ENCODE peak calls at places on chromosomes 4 and X, in four cellular contexts. W is DMS153, S is body of pancreas, O is caudate nucleus. U is an unnamed sample.

GRCh38 chr4:38621004-38621684 is 42.9 kb upstream of the KLF3 start:
- DNase-seq in W (peak), S (peak), O (no peak), U (no peak)

GRCh38 chr4:112075129-112075753 is 70.0 kb upstream of the FAM241A start:
- DNase-seq in W (no peak), S (no peak), O (no peak), U (no peak)

GRCh38 chr4:26088433-26088928 is 174.5 kb downstream of the SMIM20 start:
- DNase-seq in W (no peak), S (no peak), O (no peak), U (no peak)

GRCh38 chr4:137545461-137545861 is 13.2 kb upstream of the PCDH18 start:
- DNase-seq in W (no peak), S (no peak), O (no peak), U (no peak)

GRCh38 chrX:70592091-70592490 is 147.5 kb downstream of the DLG3 start:
- DNase-seq in W (no peak), S (no peak), O (no peak), U (no peak)

GRCh38 chr4:142350886-142351285 is 495.2 kb downstream of the INPP4B start:
- DNase-seq in W (peak), S (no peak), O (no peak), U (no peak)

GRCh38 chrX:81261576-81261975 is 59.7 kb downstream of the SH3BGRL start:
- DNase-seq in W (no peak), S (no peak), O (no peak), U (no peak)

GRCh38 chr4:145130788-145131398 is 32.8 kb downstream of the ABCE1 start:
- DNase-seq in W (no peak), S (no peak), O (no peak), U (no peak)

GRCh38 chr4:14169460-14169859 is 541.9 kb upstream of the BOD1L1 start:
- DNase-seq in W (no peak), S (no peak), O (no peak), U (no peak)

GRCh38 chr4:120052840-120053239 is 13.8 kb downstream of the MAD2L1 start:
- DNase-seq in W (no peak), S (no peak), O (no peak), U (no peak)

GRCh38 chr4:115851918-115852766 is 738.7 kb upstream of the NDST4 start:
- DNase-seq in W (peak), S (peak), O (peak), U (no peak)

GRCh38 chr4:79083406-79084010 is 144.3 kb upstream of the PAQR3 start:
- DNase-seq in W (no peak), S (no peak), O (no peak), U (no peak)

GRCh38 chr4:129550281-129550785 is 454.4 kb downstream of the C4orf33 start:
- DNase-seq in W (no peak), S (no peak), O (no peak), U (no peak)

GRCh38 chrX:94400488-94400887 is 726.5 kb downstream of the FAM133A start:
- DNase-seq in W (no peak), S (no peak), O (no peak), U (no peak)

GRCh38 chr4:2591189-2591588 is 54.7 kb downstream of the FAM193A start:
- DNase-seq in W (no peak), S (no peak), O (no peak), U (no peak)

U was measured in CD4-positive, alpha-beta T cell.